ENCODE peak calls at places on chromosomes 4 and X, in five cellular contexts. G is uterus, M is bronchial epithelial cell, I is psoas muscle, J is pancreas. P is an unnamed sample. For H3K36me3, the result is how much of the 10 kb centered on the place peaks cover.

GRCh38 chrX:131907488-131908314 is 115.4 kb upstream of the STK26 start:
- DNase-seq in G (no peak), J (no peak), I (no peak), M (no peak), P (no peak)

GRCh38 chr4:19961092-19961491 is 290.6 kb upstream of the SLIT2 start:
- DNase-seq in I (no peak), G (no peak), J (no peak), M (peak), P (no peak)

GRCh38 chr4:23993373-23993772 is 103.5 kb upstream of the PPARGC1A start:
- DNase-seq in M (no peak), J (no peak), I (no peak), G (no peak), P (no peak)

GRCh38 chrX:107565916-107566602 is 62.3 kb upstream of the PRPS1 start:
- DNase-seq in M (peak), I (no peak), G (no peak), J (no peak), P (no peak)

GRCh38 chrX:136272325-136272724 is 21.1 kb upstream of the MAP7D3 start:
- DNase-seq in G (no peak), I (no peak), J (no peak), M (no peak), P (no peak)

GRCh38 chrX:79270401-79270800 is 96.7 kb downstream of the ITM2A start:
- DNase-seq in G (peak), M (no peak), I (peak), J (no peak), P (no peak)

GRCh38 chrX:17553451-17553850 is 178.5 kb downstream of the NHS start:
- DNase-seq in M (peak), G (no peak), I (no peak), J (no peak), P (no peak)

GRCh38 chr4:72568959-72569718 is at the start of gene ADAMTS3:
- DNase-seq in I (peak), M (peak), J (peak), G (peak), P (peak)

GRCh38 chr4:6663596-6664393 is 23.3 kb downstream of the MRFAP1 start:
- DNase-seq in I (no peak), J (no peak), M (no peak), G (no peak), P (no peak)

GRCh38 chr4:79198886-79199591 is 126.8 kb downstream of the NAA11 start:
- DNase-seq in G (no peak), I (no peak), J (no peak), M (no peak), P (no peak)

GRCh38 chr4:680565-680930 is 6.2 kb downstream of the MYL5 start:
- DNase-seq in G (no peak), I (peak), J (peak), M (peak), P (peak)

GRCh38 chr4:24775209-24775608 is 20.2 kb upstream of the SOD3 start:
- DNase-seq in G (no peak), M (no peak), J (no peak), I (no peak), P (no peak)

GRCh38 chr4:113659127-113659526 is 102.4 kb downstream of the CAMK2D start:
- DNase-seq in G (no peak), I (no peak), M (no peak), J (no peak), P (no peak)

GRCh38 chr4:111562811-111563210 is 582.4 kb upstream of the FAM241A start:
- DNase-seq in G (no peak), I (no peak), J (no peak), M (peak), P (no peak)

GRCh38 chr4:11397146-11397545 is 31.5 kb downstream of the HS3ST1 start:
- DNase-seq in G (no peak), I (no peak), J (no peak), M (peak), P (no peak)

GRCh38 chrX:24956828-24957227 is 58.9 kb downstream of the ARX start:
- DNase-seq in I (no peak), G (no peak), J (no peak), M (peak), P (no peak)

GRCh38 chr4:5366421-5366820 is 315.1 kb downstream of the STK32B start:
- DNase-seq in G (no peak), I (no peak), M (peak), J (no peak), P (no peak)

GRCh38 chr4:5783486-5783885 is 72.5 kb downstream of the EVC start:
- DNase-seq in I (no peak), J (no peak), G (no peak), M (no peak), P (peak)

GRCh38 chr4:10048931-10049655 is 27.8 kb upstream of the SLC2A9 start:
- DNase-seq in M (peak), I (no peak), J (no peak), G (no peak), P (no peak)

GRCh38 chr4:87911252-87911774 is 64.2 kb upstream of the SPP1 start:
- DNase-seq in I (no peak), J (no peak), M (no peak), G (no peak), P (no peak)

GRCh38 chr4:147916351-147916750 is 184.5 kb downstream of the ARHGAP10 start:
- DNase-seq in G (no peak), M (no peak), J (no peak), I (no peak), P (no peak)

GRCh38 chr4:150286656-150287055 is 208.4 kb downstream of the DCLK2 start:
- DNase-seq in G (no peak), I (no peak), J (no peak), M (no peak), P (no peak)

GRCh38 chr4:102723511-102723910 is 37.3 kb downstream of the MANBA start:
- DNase-seq in J (no peak), M (no peak), I (no peak), G (no peak), P (no peak)

GRCh38 chr4:17094209-17094608 is 195.8 kb upstream of the LDB2 start:
- DNase-seq in G (no peak), I (no peak), J (no peak), M (no peak), P (no peak)

GRCh38 chr4:76624271-76624681 is 189.2 kb downstream of the SHROOM3 start:
- DNase-seq in J (no peak), G (peak), M (peak), I (no peak), P (no peak)

GRCh38 chr4:76630748-76631147 is 195.7 kb downstream of the SHROOM3 start:
- DNase-seq in I (no peak), G (no peak), J (no peak), M (no peak), P (no peak)

GRCh38 chr4:76625316-76625715 is 190.3 kb downstream of the SHROOM3 start:
- DNase-seq in M (no peak), G (no peak), J (no peak), I (no peak), P (no peak)

GRCh38 chr4:76623217-76624060 is 188.4 kb downstream of the SHROOM3 start:
- DNase-seq in I (no peak), G (no peak), J (no peak), M (peak), P (no peak)

DNA sequence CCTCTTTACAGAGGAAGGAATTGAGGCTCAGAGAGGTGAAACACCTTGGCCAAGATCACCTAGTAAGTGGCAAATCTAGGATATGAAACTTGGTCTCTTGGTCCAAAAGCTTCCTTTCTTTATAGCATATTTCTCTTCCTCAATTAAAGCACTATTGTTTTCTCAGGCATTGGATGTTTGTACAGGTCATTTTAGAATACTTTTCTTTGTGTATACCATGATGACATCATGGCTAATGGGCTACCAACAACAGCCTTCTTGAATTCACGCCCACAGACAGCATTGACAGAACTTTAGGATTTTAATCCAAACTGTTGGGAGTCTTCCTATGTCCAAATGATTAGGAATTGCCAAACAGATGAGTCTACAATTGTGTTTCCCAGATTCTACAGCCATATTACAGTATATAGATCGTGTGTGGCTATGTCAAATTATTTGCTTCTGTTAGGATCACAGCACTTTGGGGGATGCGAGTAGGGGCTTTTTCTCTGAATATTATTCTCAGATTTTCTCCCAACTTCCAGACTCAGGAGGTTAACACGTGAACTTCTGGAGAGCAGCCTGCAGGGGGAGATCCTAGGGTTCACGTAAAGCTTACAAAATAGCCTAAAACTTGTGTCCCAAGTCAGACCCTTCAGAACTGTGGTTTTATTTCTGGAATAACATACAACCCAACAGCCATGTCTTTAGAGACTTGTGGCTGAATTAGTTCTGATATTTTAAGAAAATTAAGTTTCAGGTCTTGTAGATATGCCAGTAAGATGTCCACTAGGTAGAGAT is 191.8 kb downstream of the SHROOM3 start:
- DNase-seq in M (no peak), I (no peak), G (no peak), J (no peak), P (no peak)
- TF ChIP-seq CTCF in M (peak), I (no peak), G (no peak), J (no peak), P (peak)

GRCh38 chr4:122015203-122015602 is 63.3 kb upstream of the TRPC3 start:
- DNase-seq in I (no peak), G (no peak), J (no peak), M (no peak), P (no peak)

GRCh38 chr4:122012735-122013134 is 60.9 kb upstream of the TRPC3 start:
- DNase-seq in I (no peak), J (no peak), M (peak), G (no peak), P (no peak)

GRCh38 chr4:122017296-122017695 is 65.4 kb upstream of the TRPC3 start:
- DNase-seq in G (no peak), I (no peak), J (no peak), M (no peak), P (no peak)
- H3K4me3 ChIP-seq in G (no peak), I (no peak), J (no peak), M (no peak), P (no peak)

GRCh38 chr4:76120199-76120598 is 28.0 kb downstream of the NUP54 start:
- DNase-seq in J (no peak), G (no peak), M (no peak), I (no peak), P (no peak)

GRCh38 chr4:76127754-76128153 is 20.4 kb downstream of the NUP54 start:
- DNase-seq in I (no peak), J (no peak), G (no peak), M (no peak), P (no peak)

GRCh38 chr4:76125816-76126215 is 22.4 kb downstream of the NUP54 start:
- DNase-seq in M (no peak), G (no peak), J (no peak), I (no peak), P (no peak)
- H3K36me3 ChIP-seq in M (under half), G (under half), J (under half), I (half or more), P (half or more)

DNA sequence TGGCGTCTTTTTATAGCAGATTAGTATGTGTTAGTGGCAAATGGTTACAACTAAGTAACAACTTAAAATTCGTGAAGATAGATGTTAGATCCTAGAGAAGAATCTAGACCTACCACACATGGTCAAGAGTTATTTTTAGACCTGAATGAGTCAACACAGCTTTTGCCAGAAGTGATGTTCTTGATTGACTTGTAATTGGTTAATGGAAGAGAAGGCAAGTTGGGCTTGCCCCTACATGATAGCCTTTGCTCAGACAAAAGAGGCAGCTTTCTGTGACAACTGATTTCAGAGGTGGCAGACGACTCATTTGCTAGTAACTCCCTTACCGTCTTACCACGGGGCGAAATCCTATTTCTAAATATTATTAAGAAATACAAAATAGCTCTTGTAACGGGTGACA is 4.9 kb downstream of the CPE start:
- DNase-seq in J (no peak), G (no peak), I (no peak), M (peak), P (no peak)
- TF ChIP-seq CTCF in J (no peak), G (no peak), I (no peak), M (no peak), P (no peak)

GRCh38 chr4:184384810-184385557 is 89.4 kb downstream of the IRF2 start:
- DNase-seq in I (no peak), J (no peak), M (no peak), G (no peak), P (no peak)
- H3K4me3 ChIP-seq in I (peak), J (no peak), M (no peak), G (no peak), P (no peak)

DNA sequence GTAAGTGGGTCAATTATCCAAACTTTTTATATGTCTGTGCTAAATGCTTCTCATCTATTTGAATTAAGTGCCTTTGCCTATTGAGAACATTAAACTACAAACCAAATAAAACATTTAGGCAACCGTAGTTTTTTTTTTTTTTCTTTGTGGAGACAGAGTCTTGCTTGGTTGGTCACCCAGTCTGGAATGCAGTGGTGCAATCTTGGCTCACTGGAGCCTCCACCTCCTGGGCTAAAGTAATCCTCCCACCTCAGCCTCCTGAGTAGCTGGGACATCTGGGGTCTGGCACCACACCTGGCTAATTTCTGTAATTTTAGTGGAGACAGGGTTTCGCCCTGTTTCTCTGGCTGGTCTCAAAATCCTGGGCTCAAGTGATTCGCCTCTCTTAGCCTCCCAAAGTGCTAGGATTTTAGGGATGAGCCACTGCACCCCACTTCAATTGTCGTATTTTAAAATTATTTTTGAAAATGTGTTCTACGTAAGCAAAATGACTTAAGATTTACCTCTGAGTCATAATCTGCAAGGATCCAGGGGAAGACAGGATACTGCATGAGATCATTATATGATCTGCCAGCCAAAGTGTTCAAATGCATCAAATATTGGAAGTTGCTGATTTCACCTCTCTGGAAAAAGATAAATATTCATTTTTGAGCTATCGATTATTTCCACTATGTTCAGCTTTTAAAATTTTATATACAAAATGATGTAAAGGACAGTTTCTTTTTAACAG is 125.6 kb downstream of the CDS1 start:
- DNase-seq in J (no peak), M (peak), G (no peak), I (no peak), P (no peak)
- H3K36me3 ChIP-seq in J (under half), M (under half), G (under half), I (half or more), P (half or more)